ENCODE peak calls at places on chromosomes 3 and 15, in four cellular contexts. U is K562, S is A549, T is HepG2. F is an unnamed sample.

GRCh38 chr3:168981396-168981795 is 682.1 kb downstream of the MECOM start:
- DNase-seq in T (no peak), S (no peak), U (no peak), F (no peak)

GRCh38 chr3:185537369-185537970 is 14.9 kb downstream of the LIPH start:
- DNase-seq in U (peak; percentile 71), S (peak; percentile 82), T (peak; percentile 10), F (no peak)

GRCh38 chr3:126137490-126138130 is 42.8 kb downstream of the ALDH1L1 start:
- DNase-seq in U (no peak), T (no peak), S (no peak), F (no peak)

GRCh38 chr3:42133500-42134298 is 42.5 kb downstream of the TRAK1 start:
- DNase-seq in S (no peak), U (no peak), T (no peak), F (no peak)

GRCh38 chr15:52098328-52098727 is 14.2 kb downstream of the BCL2L10 start:
- DNase-seq in S (no peak), T (no peak), U (no peak), F (no peak)

GRCh38 chr3:8201011-8201410 is 300.6 kb upstream of the LMCD1 start:
- DNase-seq in T (no peak), U (no peak), S (no peak), F (no peak)

GRCh38 chr3:11530153-11530721 is 113.5 kb downstream of the VGLL4 start:
- DNase-seq in S (no peak), U (no peak), T (peak; percentile 41), F (no peak)

GRCh38 chr15:49473031-49473430 is 50.0 kb downstream of the FGF7 start:
- DNase-seq in U (no peak), T (no peak), S (no peak), F (no peak)

GRCh38 chr15:95850837-95851236 is 479.7 kb upstream of the NR2F2 start:
- DNase-seq in S (no peak), T (no peak), U (no peak), F (no peak)

GRCh38 chr3:127539366-127540060 is 51.0 kb downstream of the TPRA1 start:
- DNase-seq in U (no peak), S (no peak), T (no peak), F (no peak)

GRCh38 chr3:127538569-127538968 is 52.0 kb downstream of the TPRA1 start:
- DNase-seq in S (no peak), U (no peak), T (no peak), F (no peak)

GRCh38 chr3:127535901-127536817 is 54.4 kb downstream of the TPRA1 start:
- DNase-seq in T (no peak), U (no peak), S (no peak), F (no peak)

GRCh38 chr3:127535106-127535785 is 55.3 kb downstream of the TPRA1 start:
- DNase-seq in S (no peak), T (no peak), U (no peak), F (no peak)

GRCh38 chr3:127536818-127537810 is 53.4 kb downstream of the TPRA1 start:
- DNase-seq in S (no peak), U (no peak), T (no peak), F (no peak)
- TF ChIP-seq RNF2 in S (no peak), U (no peak), T (no peak), F (no peak)

DNA sequence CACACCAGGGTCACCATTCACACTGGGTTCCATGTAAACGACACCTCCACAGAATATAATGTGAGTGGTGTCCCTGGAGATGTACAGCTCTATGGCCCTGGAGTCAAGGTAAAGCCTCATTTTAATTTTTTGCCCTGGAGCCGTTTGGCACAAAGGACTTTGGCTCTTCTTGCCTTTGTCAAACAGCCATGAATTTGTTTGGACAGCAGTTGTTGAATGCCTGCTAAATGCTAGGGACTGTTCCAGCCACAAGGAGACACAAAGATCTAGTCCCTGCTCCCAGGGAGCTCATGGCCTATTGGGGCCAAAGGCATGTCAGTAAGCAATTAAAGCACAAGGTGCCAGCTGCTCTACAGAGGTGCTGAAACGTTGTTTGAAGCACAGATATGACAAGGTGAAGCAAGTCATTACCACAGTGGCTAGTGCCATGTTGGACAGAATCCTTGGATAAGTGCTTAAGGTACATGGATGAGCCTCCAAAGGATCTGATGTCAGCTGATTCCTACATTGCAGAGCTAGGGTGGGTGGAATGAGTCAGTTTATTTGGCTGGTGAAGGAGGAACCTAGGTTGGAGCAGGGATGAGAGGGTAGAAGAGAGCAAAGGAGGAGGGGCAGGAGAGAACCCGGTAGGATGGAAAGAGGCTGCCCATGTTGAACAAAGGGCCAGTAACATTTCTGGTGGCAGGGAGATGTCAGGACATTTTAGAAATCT is 171.9 kb upstream of the CTDSPL start:
- DNase-seq in U (no peak), S (no peak), T (no peak), F (no peak)
- H3K4me1 ChIP-seq in U (no peaks in the 10 kb centered on the region), S (no peaks in the 10 kb centered on the region), T (no peaks in the 10 kb centered on the region), F (peaks cover 3% of the 10 kb centered on the region)

GRCh38 chr3:66480666-66481065 is 20.2 kb downstream of the LRIG1 start:
- DNase-seq in T (peak; percentile 45), S (no peak), U (no peak), F (no peak)
- TF ChIP-seq RNF2 in T (no peak), S (no peak), U (no peak), F (no peak)

GRCh38 chr3:51388286-51389029 is 2.6 kb upstream of the RBM15B start:
- DNase-seq in T (peak; percentile 45), S (no peak), U (no peak), F (peak; percentile 43)
- H3K4me1 ChIP-seq in T (peaks cover 64% of the 10 kb centered on the region), S (peaks cover 40% of the 10 kb centered on the region), U (peaks cover 32% of the 10 kb centered on the region), F (peaks cover 32% of the 10 kb centered on the region)

DNA sequence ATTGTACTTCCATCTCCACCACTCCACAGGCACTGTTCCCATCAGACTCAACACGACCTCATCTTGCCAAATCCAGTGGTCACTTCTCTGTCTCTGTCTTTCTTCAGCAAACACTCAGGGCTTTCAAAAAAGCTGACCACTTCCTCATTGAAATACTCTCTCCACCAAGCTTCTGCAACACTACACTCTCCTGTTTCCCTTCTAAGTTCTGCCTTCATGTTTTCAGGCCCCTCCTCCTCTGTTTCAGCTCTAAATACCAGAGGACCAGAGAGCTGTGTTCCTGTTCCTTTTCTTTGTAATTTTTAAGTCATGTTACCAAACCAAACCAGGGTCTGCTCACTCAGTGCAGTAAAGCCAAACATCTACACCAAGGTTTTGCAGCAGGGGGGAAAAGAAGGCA is 33.8 kb upstream of the ACP3 start:
- DNase-seq in S (no peak), T (no peak), U (no peak), F (no peak)
- TF ChIP-seq RNF2 in S (no peak), T (no peak), U (no peak), F (no peak)

GRCh38 chr3:171828852-171829770 is 14.0 kb upstream of the TMEM212 start:
- DNase-seq in S (no peak), T (no peak), U (no peak), F (no peak)
- H3K4me1 ChIP-seq in S (peaks cover 62% of the 10 kb centered on the region), T (peaks cover 79% of the 10 kb centered on the region), U (peaks cover 8% of the 10 kb centered on the region), F (peaks cover 5% of the 10 kb centered on the region)

DNA sequence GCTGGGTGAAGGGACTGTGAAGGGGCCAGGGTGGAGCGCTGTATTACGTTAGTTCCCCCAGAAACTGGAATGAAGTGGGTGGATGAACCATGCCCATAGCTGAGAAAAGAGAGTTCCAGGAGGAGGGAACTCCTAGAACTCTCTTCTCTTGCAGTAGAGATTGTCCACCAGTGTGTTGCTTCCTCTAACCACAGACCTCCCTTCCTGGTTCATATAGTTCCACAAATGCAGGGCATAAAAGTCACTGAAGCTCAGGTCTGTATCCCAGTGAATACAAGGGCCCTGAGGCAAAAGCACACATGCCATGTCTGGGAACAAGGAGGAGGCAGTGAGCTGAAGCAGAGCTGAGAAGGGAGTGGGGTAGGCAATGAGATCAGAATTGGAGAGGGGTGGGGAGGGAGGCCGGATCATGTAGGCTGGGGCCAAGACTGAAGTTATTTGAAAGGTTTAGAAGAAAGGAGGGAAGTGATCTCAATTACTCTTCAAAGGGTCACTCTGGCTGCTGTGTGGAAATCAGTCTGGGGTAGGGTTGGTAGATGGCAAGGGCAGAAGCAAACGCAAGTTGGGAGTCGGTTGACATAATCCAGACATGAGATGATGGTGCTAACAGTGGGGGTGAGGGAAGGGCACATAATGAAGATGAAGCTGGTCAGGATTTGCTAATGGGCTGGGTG is 6.5 kb downstream of the A4GNT start:
- DNase-seq in T (no peak), U (no peak), S (no peak), F (no peak)
- TF ChIP-seq RNF2 in T (no peak), U (no peak), S (no peak), F (no peak)